ENCODE peak calls at places on chromosomes 16 and 17, in eight cellular contexts. One of them, this sample, is unnamed.

GRCh38 chr17:17935321-17936271 is 36.6 kb downstream of the TOM1L2 start:
- DNase-seq in heart right ventricle: no peak
- DNase-seq in fibroblast of the aortic adventitia: peak
- DNase-seq in pancreas: no peak
- DNase-seq in dorsolateral prefrontal cortex: no peak
- DNase-seq in OCI-LY7: no peak
- DNase-seq in thyroid gland: no peak
- DNase-seq in Panc1: no peak
- DNase-seq in this sample: peak

GRCh38 chr16:89646906-89647305 is 10.6 kb downstream of the CHMP1A start:
- DNase-seq in fibroblast of the aortic adventitia: no peak
- DNase-seq in pancreas: no peak
- DNase-seq in OCI-LY7: no peak
- DNase-seq in heart right ventricle: no peak
- DNase-seq in thyroid gland: no peak
- DNase-seq in dorsolateral prefrontal cortex: no peak
- DNase-seq in Panc1: no peak
- DNase-seq in this sample: no peak

GRCh38 chr17:77781536-77781935 is 177.0 kb upstream of the TNRC6C start:
- DNase-seq in dorsolateral prefrontal cortex: no peak
- DNase-seq in thyroid gland: no peak
- DNase-seq in Panc1: no peak
- DNase-seq in heart right ventricle: no peak
- DNase-seq in fibroblast of the aortic adventitia: no peak
- DNase-seq in pancreas: no peak
- DNase-seq in OCI-LY7: no peak
- DNase-seq in this sample: no peak

GRCh38 chr16:25109643-25110042 is 1.9 kb upstream of the LCMT1 start:
- DNase-seq in pancreas: no peak
- DNase-seq in Panc1: peak
- DNase-seq in heart right ventricle: no peak
- DNase-seq in dorsolateral prefrontal cortex: no peak
- DNase-seq in thyroid gland: peak
- DNase-seq in OCI-LY7: no peak
- DNase-seq in fibroblast of the aortic adventitia: peak
- DNase-seq in this sample: peak

GRCh38 chr16:70695351-70696070 is 9.7 kb upstream of the MTSS2 start:
- DNase-seq in pancreas: peak
- DNase-seq in heart right ventricle: peak
- DNase-seq in Panc1: no peak
- DNase-seq in thyroid gland: peak
- DNase-seq in dorsolateral prefrontal cortex: no peak
- DNase-seq in OCI-LY7: peak
- DNase-seq in fibroblast of the aortic adventitia: no peak
- DNase-seq in this sample: no peak

GRCh38 chr17:56292010-56292409 is 138.7 kb downstream of the ANKFN1 start:
- DNase-seq in dorsolateral prefrontal cortex: no peak
- DNase-seq in pancreas: no peak
- DNase-seq in OCI-LY7: no peak
- DNase-seq in heart right ventricle: no peak
- DNase-seq in fibroblast of the aortic adventitia: peak
- DNase-seq in Panc1: no peak
- DNase-seq in thyroid gland: no peak
- DNase-seq in this sample: peak

GRCh38 chr16:86661715-86662114 is 83.4 kb downstream of the FOXL1 start:
- DNase-seq in dorsolateral prefrontal cortex: no peak
- DNase-seq in OCI-LY7: no peak
- DNase-seq in heart right ventricle: no peak
- DNase-seq in pancreas: no peak
- DNase-seq in thyroid gland: no peak
- DNase-seq in Panc1: no peak
- DNase-seq in fibroblast of the aortic adventitia: peak
- DNase-seq in this sample: no peak

GRCh38 chr17:37388266-37388665 is 12.5 kb downstream of the C17orf78 start:
- DNase-seq in fibroblast of the aortic adventitia: peak
- DNase-seq in dorsolateral prefrontal cortex: no peak
- DNase-seq in OCI-LY7: no peak
- DNase-seq in heart right ventricle: no peak
- DNase-seq in pancreas: no peak
- DNase-seq in Panc1: no peak
- DNase-seq in thyroid gland: no peak
- DNase-seq in this sample: peak

GRCh38 chr17:13931111-13931526 is 138.2 kb upstream of the COX10 start:
- DNase-seq in pancreas: no peak
- DNase-seq in heart right ventricle: no peak
- DNase-seq in OCI-LY7: no peak
- DNase-seq in Panc1: no peak
- DNase-seq in thyroid gland: no peak
- DNase-seq in dorsolateral prefrontal cortex: no peak
- DNase-seq in fibroblast of the aortic adventitia: peak
- DNase-seq in this sample: no peak

GRCh38 chr17:61624951-61625350 is 33.9 kb upstream of the NACA2 start:
- DNase-seq in OCI-LY7: no peak
- DNase-seq in thyroid gland: no peak
- DNase-seq in heart right ventricle: no peak
- DNase-seq in fibroblast of the aortic adventitia: no peak
- DNase-seq in pancreas: no peak
- DNase-seq in dorsolateral prefrontal cortex: no peak
- DNase-seq in Panc1: no peak
- DNase-seq in this sample: no peak

GRCh38 chr16:12120331-12120981 is 143.9 kb downstream of the SNX29 start:
- DNase-seq in fibroblast of the aortic adventitia: peak
- DNase-seq in Panc1: no peak
- DNase-seq in dorsolateral prefrontal cortex: no peak
- DNase-seq in OCI-LY7: no peak
- DNase-seq in pancreas: no peak
- DNase-seq in thyroid gland: no peak
- DNase-seq in heart right ventricle: no peak
- DNase-seq in this sample: peak

GRCh38 chr16:14309906-14310305 is 238.8 kb downstream of the MRTFB start:
- DNase-seq in heart right ventricle: no peak
- DNase-seq in fibroblast of the aortic adventitia: peak
- DNase-seq in pancreas: no peak
- DNase-seq in Panc1: no peak
- DNase-seq in dorsolateral prefrontal cortex: no peak
- DNase-seq in thyroid gland: no peak
- DNase-seq in OCI-LY7: no peak
- DNase-seq in this sample: no peak

GRCh38 chr17:50028207-50029120 is 27.4 kb upstream of the ITGA3 start:
- DNase-seq in heart right ventricle: no peak
- DNase-seq in OCI-LY7: no peak
- DNase-seq in thyroid gland: peak
- DNase-seq in pancreas: no peak
- DNase-seq in Panc1: no peak
- DNase-seq in dorsolateral prefrontal cortex: no peak
- DNase-seq in fibroblast of the aortic adventitia: peak
- DNase-seq in this sample: no peak

GRCh38 chr17:14143678-14144077 is 74.4 kb downstream of the COX10 start:
- DNase-seq in heart right ventricle: no peak
- DNase-seq in pancreas: no peak
- DNase-seq in thyroid gland: no peak
- DNase-seq in fibroblast of the aortic adventitia: no peak
- DNase-seq in OCI-LY7: no peak
- DNase-seq in Panc1: no peak
- DNase-seq in dorsolateral prefrontal cortex: no peak
- DNase-seq in this sample: no peak

GRCh38 chr17:65103896-65104295 is 33.3 kb upstream of the RGS9 start:
- DNase-seq in Panc1: no peak
- DNase-seq in thyroid gland: no peak
- DNase-seq in heart right ventricle: no peak
- DNase-seq in OCI-LY7: no peak
- DNase-seq in pancreas: no peak
- DNase-seq in dorsolateral prefrontal cortex: no peak
- DNase-seq in fibroblast of the aortic adventitia: no peak
- DNase-seq in this sample: no peak

GRCh38 chr17:8212312-8213180 is 2.2 kb upstream of the AURKB start:
- DNase-seq in fibroblast of the aortic adventitia: no peak
- DNase-seq in heart right ventricle: no peak
- DNase-seq in OCI-LY7: no peak
- DNase-seq in Panc1: no peak
- DNase-seq in dorsolateral prefrontal cortex: no peak
- DNase-seq in thyroid gland: no peak
- DNase-seq in pancreas: no peak
- DNase-seq in this sample: no peak
- H3K4me3 ChIP-seq in fibroblast of the aortic adventitia: no peak
- H3K4me3 ChIP-seq in heart right ventricle: no peak
- H3K4me3 ChIP-seq in OCI-LY7: no peak
- H3K4me3 ChIP-seq in Panc1: no peak
- H3K4me3 ChIP-seq in dorsolateral prefrontal cortex: no peak
- H3K4me3 ChIP-seq in thyroid gland: no peak
- H3K4me3 ChIP-seq in pancreas: no peak
- H3K4me3 ChIP-seq in this sample: no peak

GRCh38 chr16:69318177-69318910 is 7.2 kb downstream of the VPS4A start:
- DNase-seq in OCI-LY7: no peak
- DNase-seq in fibroblast of the aortic adventitia: no peak
- DNase-seq in pancreas: peak
- DNase-seq in dorsolateral prefrontal cortex: no peak
- DNase-seq in Panc1: no peak
- DNase-seq in heart right ventricle: no peak
- DNase-seq in thyroid gland: no peak
- DNase-seq in this sample: no peak
- TF ChIP-seq CTCF in OCI-LY7: no peak
- TF ChIP-seq CTCF in fibroblast of the aortic adventitia: no peak
- TF ChIP-seq CTCF in pancreas: no peak
- TF ChIP-seq CTCF in dorsolateral prefrontal cortex: no peak
- TF ChIP-seq CTCF in Panc1: no peak
- TF ChIP-seq CTCF in heart right ventricle: no peak
- TF ChIP-seq CTCF in thyroid gland: no peak
- TF ChIP-seq CTCF in this sample: no peak

DNA sequence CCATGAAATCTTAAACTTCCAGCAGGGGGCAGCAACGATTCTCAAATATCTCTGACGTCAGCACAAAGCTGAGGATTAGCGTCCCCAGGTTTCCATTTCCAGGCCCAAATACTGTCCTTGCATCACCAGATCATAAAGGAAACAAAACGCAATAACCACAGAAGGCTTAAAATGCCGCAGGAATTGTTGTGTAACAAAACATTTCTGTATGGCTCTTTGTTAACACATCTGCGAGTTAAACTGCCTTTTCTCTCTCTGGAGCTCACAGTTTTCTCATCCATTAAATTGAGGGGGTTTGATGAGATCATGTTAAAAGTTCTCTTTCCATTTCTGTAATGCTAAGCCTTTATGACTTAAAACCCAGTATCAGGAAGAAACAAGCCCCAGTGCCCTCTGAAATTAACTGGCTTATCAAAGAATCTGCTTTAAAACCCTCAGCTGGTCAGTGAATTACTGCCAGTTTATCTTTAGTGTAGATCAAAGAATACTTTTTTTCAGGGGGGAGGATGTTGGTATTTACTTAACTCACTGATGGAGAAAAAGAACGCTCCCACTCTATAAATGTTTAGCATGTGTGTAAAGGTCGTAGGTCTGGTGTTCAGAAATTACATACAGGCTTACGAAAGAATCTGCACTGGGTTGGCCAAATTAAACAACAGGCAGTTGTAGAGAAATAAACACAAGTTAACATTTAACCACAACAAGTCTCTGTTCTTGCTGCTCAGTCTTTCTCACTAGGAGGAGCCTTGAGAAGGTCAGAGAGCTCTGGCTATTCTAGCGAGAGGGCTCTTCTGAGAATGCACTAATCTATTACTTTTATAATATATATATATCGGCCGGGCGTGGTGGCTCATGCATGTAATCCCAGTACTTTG is 10.6 kb upstream of the TERF2 start:
- DNase-seq in pancreas: no peak
- DNase-seq in fibroblast of the aortic adventitia: peak
- DNase-seq in OCI-LY7: peak
- DNase-seq in Panc1: no peak
- DNase-seq in heart right ventricle: no peak
- DNase-seq in thyroid gland: peak
- DNase-seq in dorsolateral prefrontal cortex: no peak
- DNase-seq in this sample: peak
- H3K4me3 ChIP-seq in pancreas: no peak
- H3K4me3 ChIP-seq in fibroblast of the aortic adventitia: no peak
- H3K4me3 ChIP-seq in OCI-LY7: no peak
- H3K4me3 ChIP-seq in Panc1: peak
- H3K4me3 ChIP-seq in heart right ventricle: no peak
- H3K4me3 ChIP-seq in thyroid gland: no peak
- H3K4me3 ChIP-seq in dorsolateral prefrontal cortex: peak
- H3K4me3 ChIP-seq in this sample: peak

GRCh38 chr17:81323083-81323369 is 27.9 kb upstream of the SLC38A10 start:
- DNase-seq in fibroblast of the aortic adventitia: no peak
- DNase-seq in thyroid gland: no peak
- DNase-seq in heart right ventricle: no peak
- DNase-seq in pancreas: no peak
- DNase-seq in dorsolateral prefrontal cortex: no peak
- DNase-seq in Panc1: no peak
- DNase-seq in OCI-LY7: no peak
- DNase-seq in this sample: no peak

GRCh38 chr17:81323411-81323868 is 28.3 kb upstream of the SLC38A10 start:
- DNase-seq in OCI-LY7: no peak
- DNase-seq in Panc1: no peak
- DNase-seq in thyroid gland: no peak
- DNase-seq in heart right ventricle: no peak
- DNase-seq in pancreas: no peak
- DNase-seq in dorsolateral prefrontal cortex: no peak
- DNase-seq in fibroblast of the aortic adventitia: no peak
- DNase-seq in this sample: no peak

GRCh38 chr17:81325974-81326358 is 30.9 kb upstream of the SLC38A10 start:
- DNase-seq in heart right ventricle: no peak
- DNase-seq in dorsolateral prefrontal cortex: no peak
- DNase-seq in OCI-LY7: no peak
- DNase-seq in pancreas: no peak
- DNase-seq in Panc1: no peak
- DNase-seq in fibroblast of the aortic adventitia: no peak
- DNase-seq in thyroid gland: no peak
- DNase-seq in this sample: no peak

GRCh38 chr17:81324177-81324905 is 29.2 kb upstream of the SLC38A10 start:
- DNase-seq in heart right ventricle: no peak
- DNase-seq in dorsolateral prefrontal cortex: no peak
- DNase-seq in Panc1: no peak
- DNase-seq in fibroblast of the aortic adventitia: no peak
- DNase-seq in thyroid gland: no peak
- DNase-seq in pancreas: no peak
- DNase-seq in OCI-LY7: no peak
- DNase-seq in this sample: no peak

DNA sequence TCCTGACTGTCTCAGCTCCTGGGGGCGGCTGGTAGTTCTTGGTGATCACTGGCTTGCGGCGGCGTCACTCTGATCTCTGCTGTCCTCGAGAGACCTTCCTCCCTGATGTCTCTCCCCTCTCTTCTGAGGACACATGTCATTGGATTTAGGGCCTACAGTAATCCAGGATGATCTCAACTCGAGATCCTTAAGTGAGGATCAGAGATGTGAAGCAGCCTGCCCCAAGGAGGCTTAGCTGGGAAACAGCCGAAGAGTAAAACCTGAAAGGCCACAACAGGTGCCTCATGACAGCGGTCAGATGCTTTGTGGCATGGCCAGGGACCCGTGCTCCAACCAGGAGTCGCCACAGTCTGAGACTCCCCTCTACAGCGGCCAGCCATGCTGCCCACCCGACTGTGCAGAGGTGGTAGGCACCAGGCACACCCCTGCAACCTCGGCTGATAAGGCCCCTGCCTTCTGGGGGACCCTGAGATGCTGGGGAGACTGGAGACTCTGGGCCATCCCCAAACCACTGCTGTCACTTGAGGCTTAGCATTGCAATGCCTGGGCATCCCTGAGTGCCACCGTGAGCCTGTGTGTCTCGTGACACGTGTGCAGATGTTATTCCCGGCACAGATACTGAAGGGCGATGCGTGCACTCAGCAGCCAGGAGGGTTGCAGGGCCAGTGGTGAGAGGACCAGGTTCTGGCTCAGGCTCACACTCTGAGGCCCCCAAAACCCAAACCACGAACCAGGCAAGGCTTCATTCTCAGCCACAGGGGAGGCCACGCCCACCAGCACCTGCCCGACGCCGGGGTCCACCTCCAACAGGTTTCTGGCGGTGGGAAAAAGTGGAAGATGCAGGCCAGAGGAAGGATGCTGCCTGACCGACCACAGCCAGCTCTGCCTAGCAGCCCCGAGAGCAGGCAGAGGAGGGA is 30.2 kb upstream of the SLC38A10 start:
- DNase-seq in heart right ventricle: no peak
- DNase-seq in dorsolateral prefrontal cortex: no peak
- DNase-seq in thyroid gland: no peak
- DNase-seq in Panc1: no peak
- DNase-seq in pancreas: no peak
- DNase-seq in fibroblast of the aortic adventitia: no peak
- DNase-seq in OCI-LY7: no peak
- DNase-seq in this sample: no peak
- TF ChIP-seq CTCF in heart right ventricle: no peak
- TF ChIP-seq CTCF in dorsolateral prefrontal cortex: no peak
- TF ChIP-seq CTCF in thyroid gland: no peak
- TF ChIP-seq CTCF in Panc1: no peak
- TF ChIP-seq CTCF in pancreas: no peak
- TF ChIP-seq CTCF in fibroblast of the aortic adventitia: no peak
- TF ChIP-seq CTCF in OCI-LY7: no peak
- TF ChIP-seq CTCF in this sample: no peak